ENCODE peak calls at places on chromosomes 1 and 21, in six cellular contexts. One of them, this sample, is unnamed.

GRCh38 chr21:45875416-45875760 is 106.2 kb upstream of the COL6A1 start:
- DNase-seq in cardiac muscle cell: no peak
- DNase-seq in ACHN: no peak
- DNase-seq in naive thymus-derived CD8-positive, alpha-beta T cell: no peak
- DNase-seq in stimulated activated CD8-positive, alpha-beta memory T cell treated with anti-CD3 and anti-CD28 coated beads, Interleukin-15, amount 100 ng/mL, for 1 hour: no peak
- DNase-seq in RPMI7951: no peak
- DNase-seq in this sample: no peak

GRCh38 chr1:169112241-169112640 is 5.8 kb downstream of the ATP1B1 start:
- DNase-seq in ACHN: no peak
- DNase-seq in cardiac muscle cell: peak
- DNase-seq in stimulated activated CD8-positive, alpha-beta memory T cell treated with anti-CD3 and anti-CD28 coated beads, Interleukin-15, amount 100 ng/mL, for 1 hour: no peak
- DNase-seq in naive thymus-derived CD8-positive, alpha-beta T cell: no peak
- DNase-seq in RPMI7951: peak
- DNase-seq in this sample: no peak

GRCh38 chr1:116426401-116426800 is 53.4 kb downstream of the ATP1A1 start:
- DNase-seq in ACHN: no peak
- DNase-seq in stimulated activated CD8-positive, alpha-beta memory T cell treated with anti-CD3 and anti-CD28 coated beads, Interleukin-15, amount 100 ng/mL, for 1 hour: no peak
- DNase-seq in RPMI7951: no peak
- DNase-seq in naive thymus-derived CD8-positive, alpha-beta T cell: no peak
- DNase-seq in cardiac muscle cell: no peak
- DNase-seq in this sample: peak

GRCh38 chr1:172751668-172752067 is 92.8 kb downstream of the FASLG start:
- DNase-seq in naive thymus-derived CD8-positive, alpha-beta T cell: no peak
- DNase-seq in cardiac muscle cell: no peak
- DNase-seq in RPMI7951: no peak
- DNase-seq in stimulated activated CD8-positive, alpha-beta memory T cell treated with anti-CD3 and anti-CD28 coated beads, Interleukin-15, amount 100 ng/mL, for 1 hour: no peak
- DNase-seq in ACHN: no peak
- DNase-seq in this sample: no peak

GRCh38 chr21:34881421-34881820 is 167.7 kb downstream of the RUNX1 start:
- DNase-seq in cardiac muscle cell: peak
- DNase-seq in RPMI7951: peak
- DNase-seq in stimulated activated CD8-positive, alpha-beta memory T cell treated with anti-CD3 and anti-CD28 coated beads, Interleukin-15, amount 100 ng/mL, for 1 hour: no peak
- DNase-seq in ACHN: peak
- DNase-seq in naive thymus-derived CD8-positive, alpha-beta T cell: no peak
- DNase-seq in this sample: no peak

GRCh38 chr1:28340221-28340974 is 11.6 kb downstream of the MED18 start:
- DNase-seq in RPMI7951: no peak
- DNase-seq in cardiac muscle cell: no peak
- DNase-seq in naive thymus-derived CD8-positive, alpha-beta T cell: no peak
- DNase-seq in ACHN: no peak
- DNase-seq in stimulated activated CD8-positive, alpha-beta memory T cell treated with anti-CD3 and anti-CD28 coated beads, Interleukin-15, amount 100 ng/mL, for 1 hour: no peak
- DNase-seq in this sample: no peak

GRCh38 chr1:56644941-56645662 is at the start of gene PRKAA2:
- DNase-seq in RPMI7951: peak
- DNase-seq in cardiac muscle cell: peak
- DNase-seq in ACHN: peak
- DNase-seq in stimulated activated CD8-positive, alpha-beta memory T cell treated with anti-CD3 and anti-CD28 coated beads, Interleukin-15, amount 100 ng/mL, for 1 hour: no peak
- DNase-seq in naive thymus-derived CD8-positive, alpha-beta T cell: no peak
- DNase-seq in this sample: peak

GRCh38 chr1:113153116-113153803 is 80.3 kb downstream of the LRIG2 start:
- DNase-seq in RPMI7951: peak
- DNase-seq in ACHN: no peak
- DNase-seq in cardiac muscle cell: peak
- DNase-seq in naive thymus-derived CD8-positive, alpha-beta T cell: no peak
- DNase-seq in stimulated activated CD8-positive, alpha-beta memory T cell treated with anti-CD3 and anti-CD28 coated beads, Interleukin-15, amount 100 ng/mL, for 1 hour: no peak
- DNase-seq in this sample: no peak

This sample was measured in cerebellar cortex.